ENCODE peak calls at places on chromosome X, in six cellular contexts. U, F, E, T, D and Z are unnamed samples. For H3K4me1 and H3K27me3, the result is how much of the 10 kb centered on the place peaks cover.

GRCh38 chrX:120235284-120235683 is 15.3 kb upstream of the ZBTB33 start:
- DNase-seq in T (no peak), E (no peak), U (no peak), F (no peak), D (no peak), Z (no peak)

GRCh38 chrX:8988456-8988855 is 45.5 kb downstream of the FAM9B start:
- DNase-seq in U (peak), T (no peak), E (peak), D (peak), F (no peak), Z (peak)

GRCh38 chrX:41238543-41238942 is 95.4 kb upstream of the DDX3X start:
- DNase-seq in T (no peak), U (peak), E (peak), F (no peak), D (no peak), Z (no peak)

GRCh38 chrX:115147220-115147619 is 42.0 kb upstream of the RBMXL3 start:
- DNase-seq in T (peak), D (no peak), U (peak), F (no peak), E (peak), Z (no peak)

GRCh38 chrX:31652651-31653050 is 580.8 kb upstream of the FTHL17 start:
- DNase-seq in F (no peak), T (no peak), E (no peak), D (no peak), U (no peak), Z (no peak)

GRCh38 chrX:50871922-50872453 is 38.5 kb upstream of the BMP15 start:
- DNase-seq in T (no peak), D (no peak), F (no peak), E (no peak), U (no peak), Z (no peak)

GRCh38 chrX:39491548-39492297 is 606.0 kb downstream of the BCOR start:
- DNase-seq in E (no peak), D (no peak), T (no peak), F (no peak), U (no peak), Z (no peak)

GRCh38 chrX:16060252-16060651 is 63.1 kb upstream of the GRPR start:
- DNase-seq in D (no peak), U (no peak), F (no peak), E (no peak), T (peak), Z (no peak)

GRCh38 chrX:76428243-76429130 is 977 bp downstream of the MAGEE1 start:
- DNase-seq in U (no peak), E (peak), F (no peak), D (peak), T (peak), Z (no peak)

GRCh38 chrX:119455264-119455663 is 13.0 kb upstream of the SLC25A5 start:
- DNase-seq in U (peak), T (no peak), D (no peak), E (peak), F (no peak), Z (no peak)

GRCh38 chrX:153004780-153005179 is 10.9 kb upstream of the PNMA5 start:
- DNase-seq in D (no peak), F (no peak), U (no peak), E (no peak), T (no peak), Z (no peak)

GRCh38 chrX:130578906-130579305 is 177.1 kb downstream of the RBMX2 start:
- DNase-seq in T (no peak), F (no peak), U (peak), D (no peak), E (no peak), Z (no peak)

GRCh38 chrX:110964761-110965160 is 131.2 kb upstream of the PAK3 start:
- DNase-seq in F (no peak), T (no peak), U (no peak), E (no peak), D (no peak), Z (no peak)

GRCh38 chrX:102345916-102346315 is 93.9 kb downstream of the NXF2B start:
- DNase-seq in E (peak), D (no peak), T (peak), F (no peak), U (peak), Z (peak)

GRCh38 chrX:14832151-14832550 is 40.7 kb downstream of the FANCB start:
- DNase-seq in F (no peak), T (no peak), U (no peak), D (no peak), E (no peak), Z (no peak)

GRCh38 chrX:106932492-106932923 is 12.3 kb downstream of the CLDN2 start:
- DNase-seq in F (no peak), D (no peak), T (no peak), U (peak), E (peak), Z (no peak)

GRCh38 chrX:4710618-4711433 is 997.4 kb upstream of the PRKX start:
- DNase-seq in T (no peak), D (no peak), F (no peak), U (no peak), E (peak), Z (no peak)

GRCh38 chrX:25144043-25144940 is 128.5 kb upstream of the ARX start:
- DNase-seq in U (peak), E (peak), T (peak), F (no peak), D (peak), Z (peak)

GRCh38 chrX:136783159-136783558 is 2.4 kb upstream of the ARHGEF6 start:
- DNase-seq in F (no peak), T (no peak), U (peak), E (no peak), D (no peak), Z (no peak)

GRCh38 chrX:124414281-124414680 is 67.9 kb downstream of the SH2D1A start:
- DNase-seq in T (no peak), F (no peak), E (no peak), U (no peak), D (no peak), Z (no peak)

GRCh38 chrX:130144509-130144908 is 21.1 kb downstream of the AIFM1 start:
- DNase-seq in E (peak), T (no peak), D (no peak), F (no peak), U (peak), Z (no peak)

GRCh38 chrX:19840899-19841648 is 46.3 kb downstream of the SH3KBP1 start:
- DNase-seq in F (no peak), D (no peak), U (no peak), E (no peak), T (no peak), Z (no peak)

GRCh38 chrX:10579018-10579752 is 41.2 kb downstream of the MID1 start:
- DNase-seq in T (no peak), U (peak), D (no peak), E (peak), F (no peak), Z (no peak)

GRCh38 chrX:149151805-149152757 is 353.0 kb downstream of the IDS start:
- DNase-seq in D (no peak), F (no peak), E (peak), T (no peak), U (no peak), Z (no peak)

GRCh38 chrX:24259544-24260240 is 54.2 kb downstream of the SUPT20HL2 start:
- DNase-seq in E (peak), D (no peak), F (no peak), U (peak), T (peak), Z (peak)

GRCh38 chrX:66728818-66729271 is 90.0 kb upstream of the EDA2R start:
- DNase-seq in D (peak), U (peak), T (peak), F (no peak), E (peak), Z (peak)

GRCh38 chrX:66731398-66731797 is 92.5 kb upstream of the EDA2R start:
- DNase-seq in D (no peak), E (peak), U (peak), F (no peak), T (peak), Z (no peak)
- TF ChIP-seq CTCF in D (peak), E (peak), U (peak), F (no peak), T (peak), Z (peak)

GRCh38 chrX:2497961-2498780 is 2.6 kb downstream of the DHRSX start:
- DNase-seq in F (no peak), D (no peak), E (no peak), U (no peak), T (no peak), Z (no peak)

GRCh38 chrX:2499507-2499906 is 1.3 kb downstream of the DHRSX start:
- DNase-seq in T (no peak), D (no peak), E (no peak), U (no peak), F (no peak), Z (peak)

GRCh38 chrX:2498781-2499302 is 1.9 kb downstream of the DHRSX start:
- DNase-seq in D (peak), T (no peak), U (no peak), E (no peak), F (no peak), Z (peak)

GRCh38 chrX:2492536-2493218 is 8.1 kb downstream of the DHRSX start:
- DNase-seq in U (no peak), E (no peak), D (no peak), T (no peak), F (no peak), Z (no peak)

GRCh38 chrX:2495595-2495994 is 5.2 kb downstream of the DHRSX start:
- DNase-seq in D (no peak), F (no peak), T (no peak), E (no peak), U (no peak), Z (peak)
- H3K4me1 ChIP-seq in D (under half), F (under half), T (under half), E (under half), U (under half), Z (under half)

DNA sequence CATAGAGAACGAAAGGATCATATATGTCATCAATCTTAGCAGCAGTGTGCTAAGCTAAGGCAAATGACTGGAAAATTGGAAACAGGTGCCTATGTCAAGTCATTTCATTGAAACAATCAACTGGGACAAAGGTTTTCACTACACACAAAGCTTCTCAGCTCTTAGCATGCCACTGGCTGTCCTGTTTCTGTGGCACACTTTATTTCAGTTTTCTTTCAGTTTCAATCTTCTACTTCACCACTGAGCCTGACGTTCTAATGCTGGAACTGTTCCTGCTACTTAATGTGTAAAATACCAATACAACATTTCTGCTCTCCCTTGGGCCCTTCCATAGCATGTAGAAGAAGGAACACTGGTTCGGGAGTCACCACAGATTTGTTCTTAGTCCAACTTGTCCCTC is 378.3 kb upstream of the FMR1 start:
- DNase-seq in U (no peak), E (no peak), T (no peak), F (no peak), D (no peak), Z (no peak)
- H3K27me3 ChIP-seq in U (under half), E (under half), T (under half), F (under half), D (under half), Z (under half)

GRCh38 chrX:17861496-17862011 is 456 bp upstream of the RAI2 start:
- DNase-seq in D (no peak), E (no peak), F (no peak), T (no peak), U (no peak), Z (no peak)

GRCh38 chrX:17860179-17860780 is 818 bp downstream of the RAI2 start:
- DNase-seq in U (no peak), T (peak), E (no peak), D (peak), F (no peak), Z (no peak)

GRCh38 chrX:17859609-17860178 is 1.4 kb downstream of the RAI2 start:
- DNase-seq in U (no peak), F (no peak), T (peak), E (no peak), D (no peak), Z (no peak)

DNA sequence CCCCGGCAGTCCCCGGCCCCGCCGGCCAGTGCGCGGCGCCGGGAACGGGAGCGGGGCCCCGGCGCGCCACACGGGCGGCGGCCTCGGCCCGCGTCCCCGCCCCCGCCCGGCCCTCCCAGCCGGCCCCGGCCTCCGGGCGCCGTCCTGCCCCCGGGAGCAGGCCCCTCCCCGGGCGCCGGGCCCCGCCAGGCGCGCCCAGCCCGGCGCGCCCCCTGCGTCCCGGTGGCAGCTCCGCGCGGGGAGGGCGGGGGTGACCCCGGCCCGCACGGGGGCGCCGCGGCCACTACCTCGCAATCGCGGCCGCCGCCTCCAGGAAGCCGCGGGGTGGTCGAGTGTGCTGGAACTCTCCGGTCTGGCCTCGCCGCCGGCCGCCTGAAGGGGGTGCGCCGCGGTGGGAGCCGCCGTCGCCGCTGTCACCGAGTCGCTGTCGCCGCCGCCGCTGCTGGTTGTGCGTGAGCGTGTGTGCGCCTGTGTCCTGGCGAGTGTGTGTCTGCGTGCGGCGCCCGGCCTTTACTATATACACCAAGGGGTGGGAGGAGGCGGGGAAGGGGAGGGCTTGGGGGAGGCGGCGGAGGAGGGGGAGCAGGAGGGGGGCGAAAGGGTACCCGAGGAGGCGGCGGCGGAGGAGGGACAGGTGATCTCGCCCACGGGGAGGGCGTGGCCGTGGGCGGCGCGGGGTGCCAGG is at the start of gene RAI2:
- DNase-seq in E (no peak), U (no peak), D (peak), T (peak), F (no peak), Z (peak)
- TF ChIP-seq CTCF in E (no peak), U (no peak), D (peak), T (no peak), F (no peak), Z (no peak)

DNA sequence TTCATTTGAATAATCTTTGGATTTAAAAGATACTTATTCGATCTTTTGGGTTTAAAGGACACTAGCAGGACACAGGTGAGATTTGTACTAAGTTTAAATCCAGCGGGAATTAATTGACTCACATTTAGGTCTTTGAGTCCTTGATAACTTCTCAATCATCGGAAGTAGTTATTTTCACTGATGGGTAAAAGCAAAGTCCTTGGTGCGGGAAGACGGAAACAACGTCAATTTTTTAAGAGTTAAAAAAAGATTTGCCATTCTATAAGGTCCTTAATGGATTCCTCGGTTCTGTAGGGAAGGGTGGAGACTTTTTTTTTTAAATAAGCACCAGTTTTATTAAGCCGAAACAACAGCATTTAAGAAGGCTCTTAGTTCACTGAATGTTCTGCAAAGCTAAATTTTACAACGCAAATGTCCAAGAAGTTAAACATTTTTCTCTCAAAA is 2.9 kb downstream of the TMSB4X start:
- DNase-seq in F (no peak), U (no peak), E (no peak), T (no peak), D (no peak), Z (no peak)
- H3K4me1 ChIP-seq in F (under half), U (under half), E (under half), T (under half), D (under half), Z (under half)

GRCh38 chrX:618761-619450 is 11.7 kb upstream of the SHOX start:
- DNase-seq in F (no peak), D (no peak), U (no peak), T (no peak), E (no peak), Z (no peak)
- H3K27me3 ChIP-seq in F (under half), D (half or more), U (under half), T (under half), E (under half), Z (half or more)